ENCODE peak calls at places on chromosomes 5 and 9, in seven cellular contexts. One of them, this sample, is unnamed. For H3K4me1, the result is how much of the 10 kb centered on the place peaks cover.

GRCh38 chr5:142845954-142846398 is 75.8 kb downstream of the ARHGAP26 start:
- DNase-seq in Peyer's patch: no peak
- DNase-seq in mammary epithelial cell: no peak
- DNase-seq in aorta: no peak
- DNase-seq in A549: no peak
- DNase-seq in psoas muscle: no peak
- DNase-seq in GM23338: no peak
- DNase-seq in this sample: no peak

GRCh38 chr9:3507395-3508077 is 18.3 kb downstream of the RFX3 start:
- DNase-seq in Peyer's patch: no peak
- DNase-seq in mammary epithelial cell: peak
- DNase-seq in aorta: no peak
- DNase-seq in A549: peak
- DNase-seq in psoas muscle: no peak
- DNase-seq in GM23338: no peak
- DNase-seq in this sample: no peak

GRCh38 chr5:137616046-137616445 is 116.9 kb upstream of the SPOCK1 start:
- DNase-seq in Peyer's patch: no peak
- DNase-seq in mammary epithelial cell: no peak
- DNase-seq in aorta: no peak
- DNase-seq in A549: no peak
- DNase-seq in psoas muscle: no peak
- DNase-seq in GM23338: no peak
- DNase-seq in this sample: no peak

GRCh38 chr9:7777776-7778175 is 21.8 kb downstream of the DMAC1 start:
- DNase-seq in Peyer's patch: no peak
- DNase-seq in mammary epithelial cell: peak
- DNase-seq in aorta: no peak
- DNase-seq in A549: no peak
- DNase-seq in psoas muscle: no peak
- DNase-seq in GM23338: no peak
- DNase-seq in this sample: no peak

GRCh38 chr5:61401726-61402125 is 69.7 kb downstream of the ZSWIM6 start:
- DNase-seq in Peyer's patch: no peak
- DNase-seq in mammary epithelial cell: peak
- DNase-seq in aorta: no peak
- DNase-seq in A549: peak
- DNase-seq in psoas muscle: no peak
- DNase-seq in GM23338: no peak
- DNase-seq in this sample: no peak

GRCh38 chr9:10050016-10050415 is 562.8 kb downstream of the PTPRD start:
- DNase-seq in Peyer's patch: no peak
- DNase-seq in mammary epithelial cell: peak
- DNase-seq in aorta: no peak
- DNase-seq in A549: no peak
- DNase-seq in psoas muscle: no peak
- DNase-seq in GM23338: no peak
- DNase-seq in this sample: no peak

GRCh38 chr5:177523711-177524538 is 7.2 kb upstream of the DDX41 start:
- DNase-seq in Peyer's patch: peak
- DNase-seq in mammary epithelial cell: no peak
- DNase-seq in aorta: peak
- DNase-seq in A549: no peak
- DNase-seq in psoas muscle: no peak
- DNase-seq in GM23338: no peak
- DNase-seq in this sample: no peak

GRCh38 chr5:169873642-169874041 is 106.7 kb downstream of the INSYN2B start:
- DNase-seq in Peyer's patch: no peak
- DNase-seq in mammary epithelial cell: no peak
- DNase-seq in aorta: no peak
- DNase-seq in A549: no peak
- DNase-seq in psoas muscle: peak
- DNase-seq in GM23338: no peak
- DNase-seq in this sample: peak

GRCh38 chr5:78503958-78504357 is 143.5 kb downstream of the SCAMP1 start:
- DNase-seq in Peyer's patch: no peak
- DNase-seq in mammary epithelial cell: no peak
- DNase-seq in aorta: no peak
- DNase-seq in A549: no peak
- DNase-seq in psoas muscle: no peak
- DNase-seq in GM23338: no peak
- DNase-seq in this sample: peak

GRCh38 chr5:132385321-132386105 is 16.0 kb downstream of the SLC22A5 start:
- DNase-seq in Peyer's patch: no peak
- DNase-seq in mammary epithelial cell: peak
- DNase-seq in aorta: no peak
- DNase-seq in A549: peak
- DNase-seq in psoas muscle: no peak
- DNase-seq in GM23338: peak
- DNase-seq in this sample: no peak

GRCh38 chr9:111959468-111959941 is 62.9 kb downstream of the UGCG start:
- DNase-seq in Peyer's patch: peak
- DNase-seq in mammary epithelial cell: peak
- DNase-seq in aorta: no peak
- DNase-seq in A549: peak
- DNase-seq in psoas muscle: peak
- DNase-seq in GM23338: no peak
- DNase-seq in this sample: peak

GRCh38 chr9:98764351-98764750 is 32.0 kb downstream of the ANKS6 start:
- DNase-seq in Peyer's patch: no peak
- DNase-seq in mammary epithelial cell: no peak
- DNase-seq in aorta: no peak
- DNase-seq in A549: no peak
- DNase-seq in psoas muscle: no peak
- DNase-seq in GM23338: no peak
- DNase-seq in this sample: no peak

GRCh38 chr5:178288373-178289368 is 56.1 kb upstream of the PHYKPL start:
- DNase-seq in Peyer's patch: peak
- DNase-seq in mammary epithelial cell: peak
- DNase-seq in aorta: peak
- DNase-seq in A549: peak
- DNase-seq in psoas muscle: peak
- DNase-seq in GM23338: no peak
- DNase-seq in this sample: no peak

DNA sequence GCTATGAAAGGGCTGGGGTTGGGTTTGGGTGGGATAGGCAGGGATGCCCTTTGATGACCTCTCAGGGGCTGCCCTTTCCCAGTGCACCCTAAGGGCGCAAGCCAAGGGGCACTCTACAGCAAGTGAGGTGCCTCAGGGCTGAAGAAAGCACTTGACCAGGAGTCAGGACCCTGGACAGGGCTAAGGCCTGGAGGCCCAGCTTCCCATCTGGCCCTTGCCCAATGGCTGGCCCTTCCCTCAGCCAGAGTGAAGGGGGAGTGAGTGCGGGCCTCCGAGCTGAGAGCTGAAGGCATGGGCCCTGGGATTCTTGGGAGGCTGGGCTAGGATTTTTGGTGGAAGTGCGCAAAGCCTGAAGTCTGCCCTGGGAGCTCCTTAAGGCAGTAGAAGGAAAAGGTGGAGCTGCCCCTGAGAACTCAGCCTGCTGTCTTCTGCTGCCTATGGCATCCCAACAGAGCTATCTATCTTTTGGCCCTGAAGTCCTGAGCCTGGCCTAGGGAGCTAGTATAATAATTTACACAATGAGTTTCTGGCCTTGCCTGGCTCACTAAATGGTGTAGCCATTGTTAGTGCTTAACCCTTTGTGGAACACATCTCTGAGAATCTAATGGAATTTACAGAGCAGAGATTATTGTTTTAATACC is 16.4 kb downstream of the JADE2 start:
- DNase-seq in Peyer's patch: no peak
- DNase-seq in mammary epithelial cell: no peak
- DNase-seq in aorta: peak
- DNase-seq in A549: no peak
- DNase-seq in psoas muscle: no peak
- DNase-seq in GM23338: peak
- DNase-seq in this sample: no peak
- H3K27ac ChIP-seq in Peyer's patch: no peak
- H3K27ac ChIP-seq in mammary epithelial cell: no peak
- H3K27ac ChIP-seq in aorta: no peak
- H3K27ac ChIP-seq in A549: no peak
- H3K27ac ChIP-seq in psoas muscle: no peak
- H3K27ac ChIP-seq in GM23338: no peak
- H3K27ac ChIP-seq in this sample: no peak

DNA sequence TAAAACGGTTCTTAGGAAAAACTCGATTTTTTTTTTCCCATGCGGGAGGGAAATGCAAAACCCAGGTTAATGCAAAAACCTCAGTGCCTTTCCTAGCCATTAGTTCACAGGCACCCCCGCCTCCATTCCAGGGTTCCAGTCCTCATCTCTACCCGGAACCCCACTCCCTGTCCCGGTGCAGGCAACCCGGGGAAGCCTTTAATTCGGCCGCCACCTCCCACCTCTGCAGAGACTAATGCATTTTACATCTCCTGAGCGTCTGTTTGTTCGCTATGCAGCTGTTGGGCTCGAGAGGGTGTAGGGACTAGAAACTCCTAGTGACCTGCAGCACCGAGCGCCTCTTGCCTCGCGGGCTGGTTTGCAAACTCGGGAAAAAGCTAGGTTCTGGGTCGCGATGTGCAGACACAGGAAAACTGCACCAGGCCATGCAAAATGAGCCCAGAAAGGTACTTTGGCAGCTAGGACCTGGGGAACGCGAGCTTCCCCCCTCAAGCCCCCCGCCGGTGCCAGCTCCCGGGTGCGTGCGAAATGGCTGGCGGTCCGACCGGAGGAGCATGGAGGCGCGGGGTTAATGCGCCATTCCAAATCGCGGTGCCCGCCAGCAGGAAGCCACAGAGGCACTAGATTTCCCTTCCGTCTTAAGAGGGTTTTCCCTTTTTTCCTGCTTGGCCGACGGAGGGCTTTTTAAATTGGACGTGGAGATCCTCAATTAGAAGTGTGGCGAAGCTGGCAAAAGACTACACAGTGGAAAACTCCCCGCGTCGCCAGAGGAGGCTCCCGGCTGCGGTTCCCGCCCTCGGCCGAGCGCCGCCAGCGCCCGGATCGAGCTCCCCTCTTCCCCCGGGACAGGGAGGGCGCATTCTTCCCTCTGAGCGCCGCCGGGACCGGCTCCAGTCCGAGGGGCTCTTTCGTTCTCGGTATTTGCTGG is 3.4 kb downstream of the GDNF start:
- DNase-seq in Peyer's patch: no peak
- DNase-seq in mammary epithelial cell: peak
- DNase-seq in aorta: peak
- DNase-seq in A549: no peak
- DNase-seq in psoas muscle: peak
- DNase-seq in GM23338: peak
- DNase-seq in this sample: no peak
- H3K4me3 ChIP-seq in Peyer's patch: peak
- H3K4me3 ChIP-seq in mammary epithelial cell: peak
- H3K4me3 ChIP-seq in aorta: peak
- H3K4me3 ChIP-seq in A549: peak
- H3K4me3 ChIP-seq in psoas muscle: peak
- H3K4me3 ChIP-seq in GM23338: peak
- H3K4me3 ChIP-seq in this sample: peak

DNA sequence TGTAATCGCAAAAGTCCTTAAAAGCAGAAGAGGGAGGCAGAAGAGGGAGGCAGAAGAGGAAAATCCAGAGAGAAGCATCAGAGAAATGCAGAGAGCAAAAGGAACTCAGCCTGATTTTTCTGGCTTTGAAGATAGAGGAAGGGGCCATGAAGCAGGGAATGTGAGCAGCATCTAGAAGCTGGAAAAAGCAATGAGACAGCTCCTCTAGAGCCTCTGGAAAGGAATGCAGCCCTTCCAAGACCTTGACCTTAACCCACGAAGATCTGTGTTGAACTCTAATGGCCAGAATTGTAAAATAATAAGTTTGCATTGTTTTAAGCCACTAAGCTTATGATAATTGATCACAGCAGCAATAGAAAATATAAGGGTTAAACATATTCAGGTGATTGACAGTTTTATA is 159.6 kb downstream of the ATPSCKMT start:
- DNase-seq in Peyer's patch: no peak
- DNase-seq in mammary epithelial cell: no peak
- DNase-seq in aorta: no peak
- DNase-seq in A549: no peak
- DNase-seq in psoas muscle: no peak
- DNase-seq in GM23338: peak
- DNase-seq in this sample: no peak
- H3K4me1 ChIP-seq in Peyer's patch: under half
- H3K4me1 ChIP-seq in mammary epithelial cell: under half
- H3K4me1 ChIP-seq in aorta: under half
- H3K4me1 ChIP-seq in A549: under half
- H3K4me1 ChIP-seq in psoas muscle: under half
- H3K4me1 ChIP-seq in GM23338: under half
- H3K4me1 ChIP-seq in this sample: under half

GRCh38 chr9:37729499-37729898 is 24.1 kb upstream of the TRMT10B start:
- DNase-seq in Peyer's patch: no peak
- DNase-seq in mammary epithelial cell: peak
- DNase-seq in aorta: no peak
- DNase-seq in A549: no peak
- DNase-seq in psoas muscle: no peak
- DNase-seq in GM23338: no peak
- DNase-seq in this sample: no peak

GRCh38 chr9:37730256-37730655 is 23.3 kb upstream of the TRMT10B start:
- DNase-seq in Peyer's patch: no peak
- DNase-seq in mammary epithelial cell: peak
- DNase-seq in aorta: no peak
- DNase-seq in A549: no peak
- DNase-seq in psoas muscle: no peak
- DNase-seq in GM23338: no peak
- DNase-seq in this sample: no peak

GRCh38 chr9:37732086-37732744 is 21.4 kb upstream of the TRMT10B start:
- DNase-seq in Peyer's patch: no peak
- DNase-seq in mammary epithelial cell: no peak
- DNase-seq in aorta: no peak
- DNase-seq in A549: no peak
- DNase-seq in psoas muscle: no peak
- DNase-seq in GM23338: no peak
- DNase-seq in this sample: no peak

GRCh38 chr9:37732952-37733351 is 20.7 kb upstream of the TRMT10B start:
- DNase-seq in Peyer's patch: no peak
- DNase-seq in mammary epithelial cell: no peak
- DNase-seq in aorta: no peak
- DNase-seq in A549: no peak
- DNase-seq in psoas muscle: no peak
- DNase-seq in GM23338: no peak
- DNase-seq in this sample: no peak

DNA sequence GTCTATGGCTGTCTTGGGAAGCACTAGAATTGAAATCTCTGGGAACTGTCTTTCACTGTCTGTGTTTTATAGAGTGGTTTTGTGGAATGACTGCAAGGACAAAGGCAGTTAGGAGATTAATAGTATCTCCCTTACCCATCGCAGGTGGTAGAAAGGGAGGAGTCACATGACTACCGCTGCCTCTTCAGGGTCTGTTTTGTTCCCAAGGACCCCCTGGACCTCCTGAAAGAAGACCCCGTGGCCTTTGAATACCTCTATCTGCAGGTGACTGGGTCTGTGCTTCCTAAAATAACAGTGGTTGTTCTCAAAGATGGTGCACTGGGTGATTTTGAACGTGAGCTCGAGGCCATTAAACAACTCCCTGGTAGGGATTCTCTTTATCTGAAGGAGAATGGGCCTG is 22.8 kb upstream of the TRMT10B start:
- DNase-seq in Peyer's patch: no peak
- DNase-seq in mammary epithelial cell: no peak
- DNase-seq in aorta: no peak
- DNase-seq in A549: no peak
- DNase-seq in psoas muscle: no peak
- DNase-seq in GM23338: no peak
- DNase-seq in this sample: no peak
- H3K27ac ChIP-seq in Peyer's patch: no peak
- H3K27ac ChIP-seq in mammary epithelial cell: no peak
- H3K27ac ChIP-seq in aorta: no peak
- H3K27ac ChIP-seq in A549: no peak
- H3K27ac ChIP-seq in psoas muscle: no peak
- H3K27ac ChIP-seq in GM23338: no peak
- H3K27ac ChIP-seq in this sample: no peak

GRCh38 chr5:173238312-173239232 is 3.6 kb upstream of the NKX2-5 start:
- DNase-seq in Peyer's patch: no peak
- DNase-seq in mammary epithelial cell: no peak
- DNase-seq in aorta: no peak
- DNase-seq in A549: no peak
- DNase-seq in psoas muscle: no peak
- DNase-seq in GM23338: peak
- DNase-seq in this sample: no peak
- H3K4me3 ChIP-seq in Peyer's patch: no peak
- H3K4me3 ChIP-seq in mammary epithelial cell: no peak
- H3K4me3 ChIP-seq in aorta: no peak
- H3K4me3 ChIP-seq in A549: peak
- H3K4me3 ChIP-seq in psoas muscle: peak
- H3K4me3 ChIP-seq in GM23338: peak
- H3K4me3 ChIP-seq in this sample: peak

This sample was measured in gastrocnemius medialis.